ENCODE peak calls at places on chromosome 6, in nine cellular contexts. K, S, G, N, I, F, H, E and C are unnamed samples.

GRCh38 chr6:31479933-31480535 is 17.9 kb upstream of the MICB start:
- DNase-seq in F (no peak), E (no peak), S (no peak), K (no peak), H (no peak), G (no peak), I (no peak), N (no peak), C (no peak)

GRCh38 chr6:14333556-14334305 is 216.2 kb downstream of the CD83 start:
- DNase-seq in N (no peak), G (no peak), H (no peak), K (no peak), E (no peak), F (no peak), I (no peak), S (no peak), C (no peak)

GRCh38 chr6:152170702-152171667 is 363.5 kb downstream of the ESR1 start:
- DNase-seq in E (no peak), N (no peak), H (no peak), K (peak; percentile 64), S (no peak), G (no peak), F (no peak), I (no peak), C (peak; percentile 62)

GRCh38 chr6:26195376-26195923 is 108.2 kb downstream of the HFE start:
- DNase-seq in S (peak; percentile 73), E (no peak), K (peak; percentile 73), N (peak; percentile 87), G (peak; percentile 97), I (no peak), F (peak; percentile 94), H (peak; percentile 79), C (peak; percentile 60)

GRCh38 chr6:53795254-53795701 is 473 bp downstream of the LRRC1 start:
- DNase-seq in K (no peak), G (peak; percentile 43), E (no peak), S (no peak), I (no peak), H (no peak), F (no peak), N (peak; percentile 70), C (no peak)

GRCh38 chr6:96781557-96781956 is 55.7 kb downstream of the GPR63 start:
- DNase-seq in E (no peak), I (no peak), N (no peak), G (no peak), S (no peak), H (no peak), F (no peak), K (no peak), C (no peak)

GRCh38 chr6:39493717-39494116 is 171.2 kb upstream of the KCNK16 start:
- DNase-seq in H (no peak), N (no peak), I (no peak), F (no peak), K (no peak), E (no peak), G (no peak), S (no peak), C (no peak)

GRCh38 chr6:155448823-155449789 is 6.5 kb downstream of the NOX3 start:
- DNase-seq in G (peak; percentile 33), N (peak; percentile 42), I (peak; percentile 36), F (no peak), K (no peak), E (no peak), S (no peak), H (no peak), C (no peak)

GRCh38 chr6:153958860-153959259 is 80.2 kb upstream of the OPRM1 start:
- DNase-seq in F (no peak), K (no peak), S (no peak), I (no peak), G (no peak), H (no peak), N (no peak), E (no peak), C (no peak)

GRCh38 chr6:99512033-99512432 is 3.2 kb downstream of the USP45 start:
- DNase-seq in F (no peak), H (no peak), I (no peak), N (no peak), S (no peak), E (no peak), G (no peak), K (no peak), C (no peak)

GRCh38 chr6:75418233-75418632 is 75.4 kb downstream of the FILIP1 start:
- DNase-seq in F (no peak), H (no peak), S (no peak), E (no peak), G (peak; percentile 96), I (no peak), N (no peak), K (no peak), C (no peak)

GRCh38 chr6:44456070-44456965 is 68.8 kb downstream of the CDC5L start:
- DNase-seq in N (peak; percentile 68), S (peak; percentile 29), G (peak; percentile 70), E (no peak), H (no peak), K (peak; percentile 15), F (peak; percentile 69), I (peak; percentile 9), C (peak; percentile 71)

GRCh38 chr6:8030920-8031319 is 33.3 kb downstream of the BLOC1S5 start:
- DNase-seq in H (no peak), G (no peak), I (no peak), F (no peak), E (no peak), K (no peak), N (no peak), S (no peak), C (no peak)

GRCh38 chr6:42820509-42821340 is 38.9 kb downstream of the BICRAL start:
- DNase-seq in S (no peak), E (no peak), I (no peak), G (no peak), N (no peak), F (peak; percentile 43), H (no peak), K (no peak), C (no peak)

GRCh38 chr6:51550243-51550642 is 537.2 kb downstream of the PKHD1 start:
- DNase-seq in N (peak; percentile 27), H (no peak), E (no peak), K (no peak), F (no peak), G (no peak), S (no peak), I (no peak), C (no peak)

GRCh38 chr6:72976389-72976900 is 248.9 kb downstream of the KHDC1L start:
- DNase-seq in G (no peak), I (no peak), S (no peak), H (no peak), N (no peak), F (no peak), E (no peak), K (no peak), C (no peak)

GRCh38 chr6:67642582-67642981 is 992.5 kb upstream of the ADGRB3 start:
- DNase-seq in E (no peak), N (no peak), K (no peak), F (no peak), H (no peak), I (no peak), G (no peak), S (no peak), C (no peak)

GRCh38 chr6:50819527-50819905 is 845 bp downstream of the TFAP2B start:
- DNase-seq in I (no peak), E (no peak), S (no peak), N (peak; percentile 62), K (no peak), G (peak; percentile 15), F (peak; percentile 39), H (no peak), C (peak; percentile 53)

GRCh38 chr6:75818061-75818855 is 69.2 kb downstream of the MYO6 start:
- DNase-seq in H (no peak), I (no peak), G (no peak), E (no peak), K (no peak), F (no peak), N (no peak), S (no peak), C (no peak)

GRCh38 chr6:10414766-10415592 is at the start of gene TFAP2A:
- DNase-seq in H (peak; percentile 33), K (no peak), G (peak; percentile 49), I (no peak), S (no peak), E (no peak), N (peak; percentile 97), F (no peak), C (no peak)

GRCh38 chr6:606829-607379 is 50.0 kb downstream of the HUS1B start:
- DNase-seq in E (no peak), S (no peak), H (no peak), I (no peak), F (no peak), K (no peak), G (no peak), N (no peak), C (no peak)

GRCh38 chr6:116446399-116446798 is 14.8 kb upstream of the CALHM6 start:
- DNase-seq in K (no peak), H (no peak), F (no peak), S (no peak), G (no peak), I (no peak), E (no peak), N (no peak), C (no peak)

GRCh38 chr6:129786548-129786947 is 74.6 kb downstream of the TMEM244 start:
- DNase-seq in H (no peak), I (no peak), E (no peak), F (no peak), K (no peak), G (no peak), N (no peak), S (no peak), C (no peak)

GRCh38 chr6:134171517-134171916 is 119.1 kb upstream of the SLC2A12 start:
- DNase-seq in S (no peak), N (no peak), I (no peak), G (peak; percentile 31), K (no peak), F (no peak), H (no peak), E (no peak), C (no peak)

GRCh38 chr6:163661271-163661671 is 246.8 kb downstream of the QKI start:
- DNase-seq in F (no peak), I (no peak), E (no peak), N (no peak), H (no peak), K (no peak), G (no peak), S (peak; percentile 21), C (no peak)

GRCh38 chr6:71258078-71258866 is 30.3 kb upstream of the OGFRL1 start:
- DNase-seq in I (no peak), G (no peak), F (no peak), K (no peak), E (no peak), S (no peak), H (no peak), N (no peak), C (no peak)

GRCh38 chr6:19734519-19734918 is 102.7 kb upstream of the ID4 start:
- DNase-seq in G (no peak), E (no peak), I (no peak), N (peak; percentile 65), H (no peak), F (no peak), K (no peak), S (no peak), C (no peak)

GRCh38 chr6:108755257-108756240 is 92.7 kb upstream of the ARMC2 start:
- DNase-seq in N (no peak), H (no peak), I (no peak), G (no peak), E (no peak), S (no peak), F (no peak), K (no peak), C (no peak)

GRCh38 chr6:44056392-44057237 is 70.6 kb downstream of the MRPL14 start:
- DNase-seq in F (peak; percentile 84), G (peak; percentile 74), K (no peak), E (no peak), N (no peak), S (no peak), I (no peak), H (no peak), C (no peak)

GRCh38 chr6:81767163-81768000 is 14.9 kb upstream of the TENT5A start:
- DNase-seq in N (no peak), H (no peak), E (no peak), G (no peak), S (no peak), F (no peak), K (no peak), I (no peak), C (no peak)

GRCh38 chr6:98672681-98673475 is 161.5 kb upstream of the POU3F2 start:
- DNase-seq in G (no peak), H (no peak), F (no peak), K (no peak), E (no peak), I (no peak), N (peak; percentile 48), S (no peak), C (no peak)